ENCODE peak calls at places on chromosomes 6 and 20, in six cellular contexts. F is mesendoderm, Y is neuronal stem cell, H is IMR-90, Z is mesenchymal stem cell, T is H9. O is an unnamed sample.

GRCh38 chr20:44457016-44457415 is 18.7 kb upstream of the TTPAL start:
- DNase-seq in F (no peak), T (no peak), H (no peak), Z (no peak), Y (no peak), O (no peak)

GRCh38 chr6:43951063-43951755 is 176.0 kb downstream of the MRPL14 start:
- DNase-seq in H (no peak), Y (peak; percentile 51), Z (peak; percentile 70), F (peak; percentile 90), T (peak; percentile 91), O (peak; percentile 56)

GRCh38 chr20:35551485-35551884 is 9.6 kb downstream of the ERGIC3 start:
- DNase-seq in Z (no peak), Y (no peak), F (no peak), H (peak; percentile 13), T (no peak), O (no peak)

GRCh38 chr6:158642097-158642601 is 2.4 kb downstream of the DYNLT1 start:
- DNase-seq in Y (no peak), T (no peak), Z (peak; percentile 83), H (peak; percentile 96), F (no peak), O (no peak)

GRCh38 chr20:59738851-59739250 is 134.5 kb downstream of the PHACTR3 start:
- DNase-seq in Y (no peak), Z (no peak), H (no peak), F (no peak), T (no peak), O (no peak)

GRCh38 chr6:130928993-130929678 is 101.9 kb downstream of the SMLR1 start:
- DNase-seq in T (no peak), H (peak; percentile 91), Z (no peak), Y (no peak), F (no peak), O (no peak)

GRCh38 chr6:170107606-170108222 is 183.2 kb downstream of the DLL1 start:
- DNase-seq in F (no peak), Z (no peak), Y (no peak), H (no peak), T (no peak), O (peak; percentile 24)

GRCh38 chr6:100426241-100426640 is 38.5 kb downstream of the SIM1 start:
- DNase-seq in Z (no peak), H (no peak), T (no peak), Y (no peak), F (no peak), O (no peak)

GRCh38 chr6:37083243-37084138 is 78.0 kb downstream of the FGD2 start:
- DNase-seq in F (peak; percentile 44), H (peak; percentile 69), Y (no peak), Z (peak; percentile 93), T (no peak), O (no peak)

GRCh38 chr6:45838486-45838885 is 177.2 kb downstream of the CLIC5 start:
- DNase-seq in F (no peak), Y (no peak), H (no peak), T (no peak), Z (no peak), O (no peak)

GRCh38 chr6:117265425-117266266 is at the start of gene VGLL2:
- DNase-seq in T (peak; percentile 70), H (peak; percentile 18), F (peak; percentile 72), Y (peak; percentile 68), Z (peak; percentile 45), O (peak; percentile 79)

GRCh38 chr6:4287811-4288244 is 152.5 kb upstream of the ECI2 start:
- DNase-seq in H (no peak), T (no peak), Z (no peak), F (no peak), Y (peak; percentile 14), O (no peak)

GRCh38 chr20:59670786-59671492 is 66.6 kb downstream of the PHACTR3 start:
- DNase-seq in H (no peak), F (no peak), T (no peak), Y (no peak), Z (no peak), O (no peak)

GRCh38 chr6:13488015-13488895 is 855 bp upstream of the GFOD1 start:
- DNase-seq in H (peak; percentile 40), T (peak; percentile 51), Z (peak; percentile 79), F (peak; percentile 67), Y (no peak), O (no peak)

GRCh38 chr6:73258721-73259120 is 4.3 kb downstream of the KHDC1 start:
- DNase-seq in Y (no peak), T (peak; percentile 40), H (no peak), Z (no peak), F (peak; percentile 25), O (no peak)

GRCh38 chr20:17612287-17612974 is 42.6 kb downstream of the DSTN start:
- DNase-seq in F (no peak), Z (peak; percentile 84), T (peak; percentile 36), Y (no peak), H (peak; percentile 50), O (peak; percentile 49)

GRCh38 chr6:154314084-154314483 is 42.5 kb downstream of the IPCEF1 start:
- DNase-seq in T (no peak), F (no peak), Y (no peak), Z (no peak), H (no peak), O (no peak)

GRCh38 chr6:154367839-154368695 is 11.5 kb upstream of the IPCEF1 start:
- DNase-seq in Z (no peak), Y (no peak), T (no peak), F (no peak), H (no peak), O (no peak)

GRCh38 chr20:54680872-54681297 is 205.5 kb downstream of the DOK5 start:
- DNase-seq in F (peak; percentile 57), Z (peak; percentile 11), H (peak; percentile 35), T (peak; percentile 37), Y (peak; percentile 69), O (peak; percentile 70)

GRCh38 chr20:24503352-24503931 is 34.0 kb downstream of the SYNDIG1 start:
- DNase-seq in H (peak; percentile 13), F (peak; percentile 50), T (peak; percentile 19), Y (no peak), Z (no peak), O (no peak)

GRCh38 chr6:1856381-1856780 is 246.7 kb downstream of the FOXC1 start:
- DNase-seq in Y (no peak), Z (peak; percentile 5), F (no peak), H (peak; percentile 75), T (no peak), O (no peak)

GRCh38 chr20:6164421-6165341 is 41.9 kb upstream of the FERMT1 start:
- DNase-seq in Y (no peak), T (no peak), F (peak; percentile 30), Z (no peak), H (no peak), O (no peak)

GRCh38 chr6:44696099-44696498 is 308.6 kb downstream of the CDC5L start:
- DNase-seq in Z (no peak), Y (no peak), F (no peak), T (peak; percentile 16), H (peak; percentile 6), O (no peak)

GRCh38 chr6:158095031-158095430 is 73.0 kb downstream of the SERAC1 start:
- DNase-seq in Y (no peak), T (no peak), H (no peak), Z (no peak), F (no peak), O (no peak)

GRCh38 chr6:138493413-138493812 is 5.9 kb downstream of the NHSL1 start:
- DNase-seq in H (peak; percentile 46), Z (peak; percentile 20), T (peak; percentile 50), Y (no peak), F (peak; percentile 88), O (no peak)

GRCh38 chr6:57822896-57823358 is 505.5 kb downstream of the PRIM2 start:
- DNase-seq in F (peak; percentile 92), Y (no peak), H (peak; percentile 48), Z (no peak), T (peak; percentile 59), O (peak; percentile 39)

GRCh38 chr6:139146317-139146726 is 11.4 kb downstream of the HECA start:
- DNase-seq in T (no peak), H (no peak), F (no peak), Y (no peak), Z (no peak), O (no peak)

GRCh38 chr6:6569768-6570167 is 18.8 kb upstream of the LY86 start:
- DNase-seq in H (no peak), F (no peak), Y (no peak), T (no peak), Z (no peak), O (no peak)

GRCh38 chr6:71579902-71580301 is 291.3 kb downstream of the OGFRL1 start:
- DNase-seq in Y (no peak), F (no peak), Z (no peak), H (no peak), T (no peak), O (no peak)

GRCh38 chr6:28377879-28378278 is 21.7 kb downstream of the ZSCAN12 start:
- DNase-seq in F (no peak), Z (no peak), Y (no peak), T (no peak), H (no peak), O (no peak)
- H2BK15ac ChIP-seq in F (no peak overlapping the region), Z (no peak overlapping the region), Y (no peak overlapping the region), T (no peak overlapping the region), H (no peak overlapping the region), O (no peak overlapping the region)

GRCh38 chr20:47907031-47907670 is 121.9 kb upstream of the SULF2 start:
- DNase-seq in T (no peak), H (no peak), F (no peak), Y (no peak), Z (no peak), O (no peak)
- H2BK15ac ChIP-seq in T (no peak overlapping the region), H (no peak overlapping the region), F (no peak overlapping the region), Y (peak overlapping the region; percentile 86), Z (no peak overlapping the region), O (peak overlapping the region; percentile 10)

GRCh38 chr6:32814145-32814544 is 2.7 kb downstream of the HLA-DOB start:
- DNase-seq in F (no peak), H (no peak), T (no peak), Z (no peak), Y (no peak), O (no peak)

GRCh38 chr6:32818867-32819266 is 2.1 kb upstream of the HLA-DOB start:
- DNase-seq in F (no peak), Y (no peak), H (no peak), T (no peak), Z (no peak), O (no peak)

GRCh38 chr6:32815996-32816395 is 806 bp downstream of the HLA-DOB start:
- DNase-seq in Y (no peak), H (no peak), Z (no peak), T (no peak), F (no peak), O (no peak)

GRCh38 chr6:32816746-32817204 is at the start of gene HLA-DOB:
- DNase-seq in H (peak; percentile 10), F (peak; percentile 25), Y (no peak), Z (peak; percentile 43), T (no peak), O (no peak)

DNA sequence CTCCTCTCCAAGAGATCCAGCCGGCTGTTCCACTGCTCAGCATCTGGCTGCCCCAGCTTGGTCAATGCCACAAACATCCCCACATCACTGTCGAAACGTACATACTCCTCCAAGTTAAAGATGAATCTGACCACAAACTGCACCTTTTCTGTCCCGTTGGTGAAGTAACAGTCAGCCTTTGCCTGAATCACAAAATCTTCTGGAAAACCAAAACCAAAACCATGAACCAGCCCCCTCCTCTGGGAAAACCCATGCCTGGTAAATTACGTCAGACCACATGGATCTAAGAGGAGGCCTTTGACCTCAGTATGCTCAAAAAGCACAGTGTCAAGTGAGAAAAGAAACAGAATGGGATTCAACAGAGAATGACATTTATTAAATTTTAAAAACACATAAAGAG is 1.7 kb downstream of the HLA-DOB start:
- DNase-seq in F (no peak), Z (peak; percentile 64), T (no peak), H (peak; percentile 14), Y (no peak), O (no peak)
- H2BK15ac ChIP-seq in F (no peak overlapping the region), Z (no peak overlapping the region), T (no peak overlapping the region), H (no peak overlapping the region), Y (no peak overlapping the region), O (no peak overlapping the region)

GRCh38 chr6:79084693-79085092 is 6.6 kb upstream of the PHIP start:
- DNase-seq in H (no peak), Z (no peak), F (no peak), T (no peak), Y (no peak), O (no peak)
- H2BK15ac ChIP-seq in H (no peak overlapping the region), Z (no peak overlapping the region), F (no peak overlapping the region), T (no peak overlapping the region), Y (no peak overlapping the region), O (no peak overlapping the region)